ENCODE peak calls at places on chromosomes 2 and 18, in six cellular contexts. V is stimulated activated CD8-positive, alpha-beta memory T cell treated with anti-CD3 and anti-CD28 coated beads, Interleukin-4, amount 100 ng/mL, for 24 hours; S is EL; L is neuronal stem cell; N is cardiac muscle cell; D is GM12864. J is an unnamed sample.

GRCh38 chr2:202249864-202250263 is 11.5 kb upstream of the SUMO1 start:
- DNase-seq in V (no peak), S (no peak), L (no peak), N (no peak), D (no peak), J (peak)

GRCh38 chr2:40016151-40016885 is 237.3 kb upstream of the THUMPD2 start:
- DNase-seq in V (no peak), S (no peak), L (no peak), N (no peak), D (no peak), J (no peak)

GRCh38 chr2:70805987-70806386 is 14.4 kb downstream of the CLEC4F start:
- DNase-seq in V (no peak), S (no peak), L (no peak), N (peak), D (no peak), J (no peak)

GRCh38 chr18:43970656-43971055 is 693.4 kb upstream of the SYT4 start:
- DNase-seq in V (no peak), S (peak), L (no peak), N (no peak), D (no peak), J (no peak)

GRCh38 chr2:205053827-205054410 is 508.6 kb downstream of the PARD3B start:
- DNase-seq in V (no peak), S (peak), L (no peak), N (peak), D (no peak), J (no peak)

GRCh38 chr2:237062585-237062984 is 23.1 kb upstream of the COPS8 start:
- DNase-seq in V (no peak), S (peak), L (no peak), N (no peak), D (no peak), J (no peak)

GRCh38 chr2:129160879-129161278 is 818.6 kb upstream of the RAB6C start:
- DNase-seq in V (no peak), S (no peak), L (no peak), N (no peak), D (no peak), J (no peak)

GRCh38 chr2:120750488-120751210 is 15.0 kb downstream of the GLI2 start:
- DNase-seq in V (no peak), S (no peak), L (no peak), N (no peak), D (no peak), J (no peak)

GRCh38 chr2:180291552-180292421 is 284.7 kb upstream of the CWC22 start:
- DNase-seq in V (no peak), S (peak), L (no peak), N (no peak), D (no peak), J (no peak)

GRCh38 chr18:10912790-10913560 is 236.4 kb downstream of the PIEZO2 start:
- DNase-seq in V (no peak), S (peak), L (no peak), N (no peak), D (no peak), J (no peak)

GRCh38 chr2:197215988-197216979 is 94.3 kb downstream of the ANKRD44 start:
- DNase-seq in V (no peak), S (peak), L (no peak), N (no peak), D (no peak), J (no peak)

GRCh38 chr2:191222952-191223351 is 22.3 kb upstream of the MYO1B start:
- DNase-seq in V (no peak), S (no peak), L (no peak), N (no peak), D (no peak), J (no peak)

GRCh38 chr2:12717191-12717987 is 653 bp downstream of the TRIB2 start:
- DNase-seq in V (no peak), S (peak), L (peak), N (peak), D (no peak), J (no peak)

GRCh38 chr18:23504720-23505119 is 1.4 kb downstream of the RMC1 start:
- DNase-seq in V (no peak), S (no peak), L (no peak), N (no peak), D (no peak), J (no peak)

GRCh38 chr2:61769093-61769675 is 84.7 kb downstream of the FAM161A start:
- DNase-seq in V (no peak), S (no peak), L (no peak), N (no peak), D (no peak), J (no peak)

GRCh38 chr2:104056451-104056850 is 797.5 kb upstream of the POU3F3 start:
- DNase-seq in V (no peak), S (no peak), L (no peak), N (no peak), D (no peak), J (no peak)

GRCh38 chr2:100707016-100707947 is 112.7 kb upstream of the NPAS2 start:
- DNase-seq in V (no peak), S (no peak), L (no peak), N (no peak), D (no peak), J (no peak)

GRCh38 chr2:208033701-208034502 is 8.6 kb upstream of the PLEKHM3 start:
- DNase-seq in V (no peak), S (no peak), L (no peak), N (peak), D (peak), J (peak)

GRCh38 chr2:42132066-42132965 is 36.8 kb upstream of the EML4 start:
- DNase-seq in V (no peak), S (peak), L (no peak), N (no peak), D (no peak), J (no peak)

GRCh38 chr2:205902041-205902898 is 183.7 kb downstream of the INO80D start:
- DNase-seq in V (no peak), S (peak), L (no peak), N (no peak), D (no peak), J (no peak)

GRCh38 chr2:211930331-211930730 is 608.3 kb downstream of the ERBB4 start:
- DNase-seq in V (no peak), S (no peak), L (no peak), N (no peak), D (peak), J (no peak)

GRCh38 chr2:182435754-182436153 is 8.9 kb upstream of the PDE1A start:
- DNase-seq in V (no peak), S (peak), L (no peak), N (no peak), D (no peak), J (no peak)

J was measured in iPS DF 6.9.